ENCODE peak calls at places on chromosomes 1 and 21, in six cellular contexts. T is posterior vena cava; P is NB4; G is fibroblast of gingiva; E is mesenteric fat pad; I is CD4-positive, alpha-beta T cell. S is an unnamed sample.

GRCh38 chr21:15406791-15407190 is 323.0 kb upstream of the USP25 start:
- DNase-seq in T (no peak), E (no peak), I (no peak), P (no peak), G (no peak), S (no peak)

GRCh38 chr1:89286549-89287181 is 14.0 kb upstream of the GBP5 start:
- DNase-seq in T (no peak), G (no peak), E (no peak), I (no peak), P (peak; percentile 26), S (no peak)

GRCh38 chr1:36857761-36858160 is 176.6 kb downstream of the GRIK3 start:
- DNase-seq in G (no peak), I (no peak), T (no peak), P (no peak), E (no peak), S (no peak)

GRCh38 chr1:10779841-10780240 is 16.6 kb downstream of the CASZ1 start:
- DNase-seq in I (no peak), G (no peak), E (no peak), T (no peak), P (peak; percentile 48), S (no peak)

GRCh38 chr1:224014328-224014649 is 99.6 kb upstream of the FBXO28 start:
- DNase-seq in E (no peak), I (no peak), T (no peak), G (no peak), P (no peak), S (no peak)

GRCh38 chr1:29050141-29050540 is 73.6 kb downstream of the TMEM200B start:
- DNase-seq in E (no peak), G (peak; percentile 21), T (no peak), P (no peak), I (no peak), S (no peak)

GRCh38 chr1:18955442-18956188 is 861 bp downstream of the IFFO2 start:
- DNase-seq in G (peak; percentile 24), I (peak; percentile 30), E (no peak), T (no peak), P (peak; percentile 69), S (peak; percentile 35)

GRCh38 chr1:205456868-205457724 is 1.3 kb upstream of the BLACAT1 start:
- DNase-seq in G (no peak), T (no peak), P (no peak), E (no peak), I (no peak), S (no peak)

GRCh38 chr1:197917813-197918646 is 858 bp downstream of the LHX9 start:
- DNase-seq in I (no peak), T (peak; percentile 82), P (peak; percentile 59), G (no peak), E (no peak), S (peak; percentile 62)

GRCh38 chr21:35648512-35648911 is 411.8 kb downstream of the SETD4 start:
- DNase-seq in P (peak; percentile 9), E (no peak), G (no peak), T (no peak), I (no peak), S (no peak)

S was measured in KBM-7.